ENCODE peak calls at places on chromosomes 2 and 18, in nine cellular contexts. One of them, this sample, is unnamed.

GRCh38 chr18:41226186-41226585 is 728.8 kb upstream of the PIK3C3 start:
- DNase-seq in cardiac muscle cell: no peak
- DNase-seq in tibial artery: no peak
- DNase-seq in spleen: no peak
- DNase-seq in lung: no peak
- DNase-seq in WERI-Rb-1: no peak
- DNase-seq in brain microvascular endothelial cell: peak
- DNase-seq in choroid plexus epithelial cell: peak
- DNase-seq in fibroblast of mammary gland: no peak
- DNase-seq in this sample: peak

GRCh38 chr2:233453916-233454315 is 99.6 kb downstream of the DGKD start:
- DNase-seq in cardiac muscle cell: no peak
- DNase-seq in tibial artery: no peak
- DNase-seq in spleen: peak
- DNase-seq in lung: no peak
- DNase-seq in WERI-Rb-1: no peak
- DNase-seq in brain microvascular endothelial cell: no peak
- DNase-seq in choroid plexus epithelial cell: no peak
- DNase-seq in fibroblast of mammary gland: no peak
- DNase-seq in this sample: no peak

GRCh38 chr18:25563816-25564370 is 211.9 kb upstream of the ZNF521 start:
- DNase-seq in cardiac muscle cell: no peak
- DNase-seq in tibial artery: no peak
- DNase-seq in spleen: no peak
- DNase-seq in lung: no peak
- DNase-seq in WERI-Rb-1: no peak
- DNase-seq in brain microvascular endothelial cell: no peak
- DNase-seq in choroid plexus epithelial cell: no peak
- DNase-seq in fibroblast of mammary gland: no peak
- DNase-seq in this sample: no peak

GRCh38 chr2:86143307-86143706 is 37.3 kb downstream of the PTCD3 start:
- DNase-seq in cardiac muscle cell: no peak
- DNase-seq in tibial artery: no peak
- DNase-seq in spleen: no peak
- DNase-seq in lung: no peak
- DNase-seq in WERI-Rb-1: no peak
- DNase-seq in brain microvascular endothelial cell: no peak
- DNase-seq in choroid plexus epithelial cell: peak
- DNase-seq in fibroblast of mammary gland: no peak
- DNase-seq in this sample: no peak

GRCh38 chr2:100470898-100471514 is 724 bp downstream of the NMS start:
- DNase-seq in cardiac muscle cell: peak
- DNase-seq in tibial artery: no peak
- DNase-seq in spleen: no peak
- DNase-seq in lung: no peak
- DNase-seq in WERI-Rb-1: no peak
- DNase-seq in brain microvascular endothelial cell: peak
- DNase-seq in choroid plexus epithelial cell: peak
- DNase-seq in fibroblast of mammary gland: peak
- DNase-seq in this sample: peak

GRCh38 chr2:161147856-161148255 is 12.4 kb upstream of the TANK start:
- DNase-seq in cardiac muscle cell: no peak
- DNase-seq in tibial artery: no peak
- DNase-seq in spleen: no peak
- DNase-seq in lung: no peak
- DNase-seq in WERI-Rb-1: no peak
- DNase-seq in brain microvascular endothelial cell: no peak
- DNase-seq in choroid plexus epithelial cell: no peak
- DNase-seq in fibroblast of mammary gland: no peak
- DNase-seq in this sample: no peak

GRCh38 chr2:238161291-238162051 is 2.7 kb downstream of the ERFE start:
- DNase-seq in cardiac muscle cell: no peak
- DNase-seq in tibial artery: peak
- DNase-seq in spleen: peak
- DNase-seq in lung: no peak
- DNase-seq in WERI-Rb-1: no peak
- DNase-seq in brain microvascular endothelial cell: no peak
- DNase-seq in choroid plexus epithelial cell: no peak
- DNase-seq in fibroblast of mammary gland: no peak
- DNase-seq in this sample: no peak

GRCh38 chr2:145411493-145411892 is 891.6 kb upstream of the ZEB2 start:
- DNase-seq in cardiac muscle cell: no peak
- DNase-seq in tibial artery: no peak
- DNase-seq in spleen: no peak
- DNase-seq in lung: no peak
- DNase-seq in WERI-Rb-1: no peak
- DNase-seq in brain microvascular endothelial cell: no peak
- DNase-seq in choroid plexus epithelial cell: no peak
- DNase-seq in fibroblast of mammary gland: no peak
- DNase-seq in this sample: no peak

GRCh38 chr2:168025487-168026203 is 221.8 kb downstream of the STK39 start:
- DNase-seq in cardiac muscle cell: no peak
- DNase-seq in tibial artery: no peak
- DNase-seq in spleen: no peak
- DNase-seq in lung: no peak
- DNase-seq in WERI-Rb-1: peak
- DNase-seq in brain microvascular endothelial cell: no peak
- DNase-seq in choroid plexus epithelial cell: no peak
- DNase-seq in fibroblast of mammary gland: no peak
- DNase-seq in this sample: peak

GRCh38 chr2:219658861-219659260 is 31.4 kb downstream of the SLC4A3 start:
- DNase-seq in cardiac muscle cell: no peak
- DNase-seq in tibial artery: no peak
- DNase-seq in spleen: no peak
- DNase-seq in lung: no peak
- DNase-seq in WERI-Rb-1: no peak
- DNase-seq in brain microvascular endothelial cell: no peak
- DNase-seq in choroid plexus epithelial cell: no peak
- DNase-seq in fibroblast of mammary gland: peak
- DNase-seq in this sample: no peak

GRCh38 chr2:102837626-102838198 is 75.9 kb downstream of the TMEM182 start:
- DNase-seq in cardiac muscle cell: no peak
- DNase-seq in tibial artery: no peak
- DNase-seq in spleen: no peak
- DNase-seq in lung: peak
- DNase-seq in WERI-Rb-1: no peak
- DNase-seq in brain microvascular endothelial cell: no peak
- DNase-seq in choroid plexus epithelial cell: no peak
- DNase-seq in fibroblast of mammary gland: no peak
- DNase-seq in this sample: no peak

GRCh38 chr2:86037141-86037794 is 68.4 kb downstream of the POLR1A start:
- DNase-seq in cardiac muscle cell: no peak
- DNase-seq in tibial artery: peak
- DNase-seq in spleen: peak
- DNase-seq in lung: peak
- DNase-seq in WERI-Rb-1: no peak
- DNase-seq in brain microvascular endothelial cell: peak
- DNase-seq in choroid plexus epithelial cell: peak
- DNase-seq in fibroblast of mammary gland: peak
- DNase-seq in this sample: peak

GRCh38 chr2:126506786-126507185 is 149.2 kb upstream of the GYPC start:
- DNase-seq in cardiac muscle cell: no peak
- DNase-seq in tibial artery: no peak
- DNase-seq in spleen: no peak
- DNase-seq in lung: no peak
- DNase-seq in WERI-Rb-1: no peak
- DNase-seq in brain microvascular endothelial cell: no peak
- DNase-seq in choroid plexus epithelial cell: no peak
- DNase-seq in fibroblast of mammary gland: no peak
- DNase-seq in this sample: no peak
- TF ChIP-seq CTCF in cardiac muscle cell: no peak
- TF ChIP-seq CTCF in tibial artery: no peak
- TF ChIP-seq CTCF in spleen: no peak
- TF ChIP-seq CTCF in lung: no peak
- TF ChIP-seq CTCF in WERI-Rb-1: no peak
- TF ChIP-seq CTCF in brain microvascular endothelial cell: no peak
- TF ChIP-seq CTCF in choroid plexus epithelial cell: no peak
- TF ChIP-seq CTCF in fibroblast of mammary gland: no peak
- TF ChIP-seq CTCF in this sample: no peak

GRCh38 chr18:31931886-31932240 is 11.1 kb downstream of the TRAPPC8 start:
- DNase-seq in cardiac muscle cell: no peak
- DNase-seq in tibial artery: no peak
- DNase-seq in spleen: no peak
- DNase-seq in lung: no peak
- DNase-seq in WERI-Rb-1: no peak
- DNase-seq in brain microvascular endothelial cell: peak
- DNase-seq in choroid plexus epithelial cell: peak
- DNase-seq in fibroblast of mammary gland: no peak
- DNase-seq in this sample: no peak
- TF ChIP-seq CTCF in cardiac muscle cell: no peak
- TF ChIP-seq CTCF in tibial artery: no peak
- TF ChIP-seq CTCF in spleen: no peak
- TF ChIP-seq CTCF in lung: no peak
- TF ChIP-seq CTCF in WERI-Rb-1: no peak
- TF ChIP-seq CTCF in brain microvascular endothelial cell: no peak
- TF ChIP-seq CTCF in choroid plexus epithelial cell: no peak
- TF ChIP-seq CTCF in fibroblast of mammary gland: no peak
- TF ChIP-seq CTCF in this sample: no peak

GRCh38 chr2:179842498-179843153 is 18.8 kb downstream of the ZNF385B start:
- DNase-seq in cardiac muscle cell: peak
- DNase-seq in tibial artery: no peak
- DNase-seq in spleen: no peak
- DNase-seq in lung: no peak
- DNase-seq in WERI-Rb-1: peak
- DNase-seq in brain microvascular endothelial cell: peak
- DNase-seq in choroid plexus epithelial cell: peak
- DNase-seq in fibroblast of mammary gland: peak
- DNase-seq in this sample: peak
- TF ChIP-seq CTCF in cardiac muscle cell: peak
- TF ChIP-seq CTCF in tibial artery: peak
- TF ChIP-seq CTCF in spleen: no peak
- TF ChIP-seq CTCF in lung: no peak
- TF ChIP-seq CTCF in WERI-Rb-1: peak
- TF ChIP-seq CTCF in brain microvascular endothelial cell: peak
- TF ChIP-seq CTCF in choroid plexus epithelial cell: peak
- TF ChIP-seq CTCF in fibroblast of mammary gland: peak
- TF ChIP-seq CTCF in this sample: peak

GRCh38 chr2:101518470-101519172 is 43.7 kb upstream of the RFX8 start:
- DNase-seq in cardiac muscle cell: peak
- DNase-seq in tibial artery: no peak
- DNase-seq in spleen: no peak
- DNase-seq in lung: peak
- DNase-seq in WERI-Rb-1: peak
- DNase-seq in brain microvascular endothelial cell: peak
- DNase-seq in choroid plexus epithelial cell: peak
- DNase-seq in fibroblast of mammary gland: peak
- DNase-seq in this sample: peak
- TF ChIP-seq CTCF in cardiac muscle cell: peak
- TF ChIP-seq CTCF in tibial artery: peak
- TF ChIP-seq CTCF in spleen: no peak
- TF ChIP-seq CTCF in lung: peak
- TF ChIP-seq CTCF in WERI-Rb-1: peak
- TF ChIP-seq CTCF in brain microvascular endothelial cell: peak
- TF ChIP-seq CTCF in choroid plexus epithelial cell: peak
- TF ChIP-seq CTCF in fibroblast of mammary gland: peak
- TF ChIP-seq CTCF in this sample: peak

DNA sequence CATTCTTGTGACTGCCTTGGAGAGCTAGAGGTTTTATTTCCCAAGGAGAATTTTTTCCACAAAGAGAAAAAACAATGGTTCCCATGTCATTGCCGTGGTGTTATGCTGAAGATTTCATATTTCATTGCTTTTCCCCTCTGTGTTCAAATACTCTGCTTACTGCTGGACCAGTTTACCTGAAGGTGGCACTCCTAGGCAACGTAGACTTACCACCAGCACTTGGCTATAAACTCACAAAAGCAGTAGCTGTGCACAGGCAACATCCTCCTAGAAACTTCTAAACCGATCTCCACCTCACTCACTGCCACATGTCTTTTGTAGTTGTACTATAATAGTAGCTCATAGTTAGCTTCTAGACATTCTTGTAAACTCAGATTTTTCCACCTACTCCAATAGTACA is 1319.7 kb upstream of the CRIM1 start:
- DNase-seq in cardiac muscle cell: peak
- DNase-seq in tibial artery: no peak
- DNase-seq in spleen: no peak
- DNase-seq in lung: no peak
- DNase-seq in WERI-Rb-1: no peak
- DNase-seq in brain microvascular endothelial cell: no peak
- DNase-seq in choroid plexus epithelial cell: no peak
- DNase-seq in fibroblast of mammary gland: no peak
- DNase-seq in this sample: no peak
- TF ChIP-seq CTCF in cardiac muscle cell: no peak
- TF ChIP-seq CTCF in tibial artery: no peak
- TF ChIP-seq CTCF in spleen: no peak
- TF ChIP-seq CTCF in lung: no peak
- TF ChIP-seq CTCF in WERI-Rb-1: peak
- TF ChIP-seq CTCF in brain microvascular endothelial cell: no peak
- TF ChIP-seq CTCF in choroid plexus epithelial cell: no peak
- TF ChIP-seq CTCF in fibroblast of mammary gland: no peak
- TF ChIP-seq CTCF in this sample: no peak

GRCh38 chr2:81894451-81894990 is 1590.0 kb upstream of the LRRTM1 start:
- DNase-seq in cardiac muscle cell: peak
- DNase-seq in tibial artery: no peak
- DNase-seq in spleen: no peak
- DNase-seq in lung: no peak
- DNase-seq in WERI-Rb-1: no peak
- DNase-seq in brain microvascular endothelial cell: no peak
- DNase-seq in choroid plexus epithelial cell: peak
- DNase-seq in fibroblast of mammary gland: no peak
- DNase-seq in this sample: peak
- TF ChIP-seq CTCF in cardiac muscle cell: no peak
- TF ChIP-seq CTCF in tibial artery: no peak
- TF ChIP-seq CTCF in spleen: no peak
- TF ChIP-seq CTCF in lung: no peak
- TF ChIP-seq CTCF in WERI-Rb-1: no peak
- TF ChIP-seq CTCF in brain microvascular endothelial cell: peak
- TF ChIP-seq CTCF in choroid plexus epithelial cell: no peak
- TF ChIP-seq CTCF in fibroblast of mammary gland: no peak
- TF ChIP-seq CTCF in this sample: no peak

DNA sequence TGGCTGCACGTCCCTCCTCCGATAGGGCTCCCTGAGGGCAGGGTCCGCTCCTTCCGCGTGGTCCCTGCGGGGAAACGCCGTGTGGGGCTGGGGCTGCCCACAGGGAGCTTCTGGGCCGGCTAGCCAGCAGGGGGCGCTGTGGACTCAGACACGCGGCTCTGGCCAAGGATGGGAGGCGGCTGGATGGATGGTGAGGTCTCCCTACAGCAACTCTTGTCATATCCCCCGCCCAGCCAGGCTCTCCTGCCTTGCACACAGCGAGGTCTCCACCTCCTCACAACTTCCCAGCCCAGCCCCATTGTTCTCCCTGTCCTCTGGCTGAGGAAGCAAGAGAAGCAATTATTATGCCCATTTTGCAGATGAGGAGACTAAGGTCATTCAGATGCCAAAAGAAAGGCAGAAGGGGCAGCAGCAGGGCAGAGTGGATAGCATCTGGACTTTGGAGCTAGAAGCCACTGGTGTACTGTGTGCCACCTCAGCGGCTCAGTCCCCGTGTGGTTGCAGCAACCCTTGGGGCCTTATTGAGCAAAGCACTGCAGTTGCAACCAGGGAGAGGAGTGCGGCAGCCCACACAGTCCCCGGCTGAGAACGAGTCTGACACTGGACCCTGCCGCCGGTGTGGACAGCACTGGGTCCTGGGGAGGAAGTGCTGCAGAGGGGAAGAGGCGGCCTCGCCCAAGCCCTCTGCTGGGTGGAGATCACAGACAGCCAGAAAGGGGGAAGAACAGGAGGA is 99.0 kb downstream of the ZFP36L2 start:
- DNase-seq in cardiac muscle cell: no peak
- DNase-seq in tibial artery: peak
- DNase-seq in spleen: peak
- DNase-seq in lung: peak
- DNase-seq in WERI-Rb-1: peak
- DNase-seq in brain microvascular endothelial cell: no peak
- DNase-seq in choroid plexus epithelial cell: peak
- DNase-seq in fibroblast of mammary gland: peak
- DNase-seq in this sample: peak
- TF ChIP-seq CTCF in cardiac muscle cell: peak
- TF ChIP-seq CTCF in tibial artery: peak
- TF ChIP-seq CTCF in spleen: peak
- TF ChIP-seq CTCF in lung: peak
- TF ChIP-seq CTCF in WERI-Rb-1: peak
- TF ChIP-seq CTCF in brain microvascular endothelial cell: peak
- TF ChIP-seq CTCF in choroid plexus epithelial cell: peak
- TF ChIP-seq CTCF in fibroblast of mammary gland: peak
- TF ChIP-seq CTCF in this sample: peak